ENCODE peak calls at places on chromosomes 4 and X, in five cellular contexts. J is activated naive CD4-positive, alpha-beta T cell treated with anti-CD3 and anti-CD28 coated beads, Interleukin-2, amount 10 ng/mL, durations not matched to agents 7 days and 5 days; F is endothelial cell; R is fibroblast of the conjunctiva; B is T follicular helper cell. H is an unnamed sample.

GRCh38 chr4:113106076-113106475 is 56.6 kb downstream of the ANK2 start:
- DNase-seq in F (no peak), R (peak; percentile 50), J (no peak), B (no peak), H (no peak)

GRCh38 chrX:14956813-14957212 is 83.6 kb downstream of the MOSPD2 start:
- DNase-seq in J (no peak), F (no peak), B (no peak), R (no peak), H (no peak)

GRCh38 chrX:53116101-53116500 is 22.2 kb downstream of the KANTR start:
- DNase-seq in J (no peak), B (no peak), R (peak; percentile 48), F (no peak), H (no peak)

GRCh38 chr4:167918077-167918476 is 174.3 kb upstream of the ANXA10 start:
- DNase-seq in B (no peak), F (no peak), J (no peak), R (no peak), H (no peak)

GRCh38 chr4:38819569-38819968 is 15.0 kb upstream of the TLR1 start:
- DNase-seq in R (no peak), F (no peak), B (no peak), J (no peak), H (no peak)

GRCh38 chrX:153863251-153863991 is 22.6 kb downstream of the L1CAM start:
- DNase-seq in B (no peak), R (no peak), F (no peak), J (no peak), H (no peak)

GRCh38 chrX:47687249-47687648 is 28.3 kb upstream of the UXT start:
- DNase-seq in R (no peak), B (no peak), F (no peak), J (no peak), H (no peak)

GRCh38 chr4:155544547-155544946 is 122.1 kb upstream of the GUCY1A1 start:
- DNase-seq in B (no peak), J (no peak), R (no peak), F (no peak), H (no peak)

GRCh38 chrX:40247848-40248622 is 150.3 kb upstream of the BCOR start:
- DNase-seq in R (no peak), B (no peak), F (no peak), J (no peak), H (no peak)